ENCODE peak calls at places on chromosomes 13 and 19, in nine cellular contexts. Q is GM23338, T is H1, K is prostate gland, V is breast epithelium, W is stomach, I is spleen, E is upper lobe of left lung, N is transverse colon. M is an unnamed sample.

GRCh38 chr19:40262422-40262821 is 22.7 kb downstream of the AKT2 start:
- DNase-seq in Q (no peak), T (no peak), K (no peak), V (no peak), W (no peak), I (no peak), E (no peak), N (no peak), M (no peak)

GRCh38 chr19:49824662-49825061 is 6.6 kb downstream of the MED25 start:
- DNase-seq in Q (no peak), T (no peak), K (no peak), V (no peak), W (no peak), I (no peak), E (no peak), N (no peak), M (no peak)

GRCh38 chr19:43798546-43799409 is 3.5 kb downstream of the LYPD5 start:
- DNase-seq in Q (peak; percentile 92), T (no peak), K (peak; percentile 74), V (peak; percentile 71), W (peak; percentile 62), I (peak; percentile 84), E (peak; percentile 53), N (peak; percentile 69), M (no peak)

GRCh38 chr19:16627194-16627927 is 643 bp downstream of the MED26 start:
- DNase-seq in Q (no peak), T (no peak), K (no peak), V (no peak), W (no peak), I (no peak), E (peak; percentile 24), N (peak; percentile 24), M (peak; percentile 75)

GRCh38 chr13:43742911-43743310 is 43.9 kb downstream of the ENOX1 start:
- DNase-seq in Q (no peak), T (no peak), K (no peak), V (no peak), W (no peak), I (no peak), E (no peak), N (no peak), M (no peak)

GRCh38 chr13:111534646-111535461 is 214.4 kb downstream of the TEX29 start:
- DNase-seq in Q (peak; percentile 57), T (no peak), K (no peak), V (no peak), W (no peak), I (no peak), E (no peak), N (no peak), M (no peak)

GRCh38 chr19:23392706-23393105 is 2.6 kb downstream of the ZNF91 start:
- DNase-seq in Q (peak; percentile 46), T (no peak), K (no peak), V (no peak), W (no peak), I (no peak), E (no peak), N (no peak), M (no peak)

GRCh38 chr13:34655554-34655953 is 286.5 kb upstream of the NBEA start:
- DNase-seq in Q (no peak), T (no peak), K (no peak), V (no peak), W (no peak), I (no peak), E (no peak), N (no peak), M (no peak)

GRCh38 chr13:29508874-29509249 is 86.6 kb downstream of the SLC7A1 start:
- DNase-seq in Q (no peak), T (no peak), K (no peak), V (no peak), W (no peak), I (peak; percentile 59), E (no peak), N (no peak), M (no peak)

GRCh38 chr19:275958-276646 is 15.1 kb downstream of the PLPP2 start:
- DNase-seq in Q (no peak), T (no peak), K (no peak), V (no peak), W (no peak), I (no peak), E (no peak), N (no peak), M (no peak)

GRCh38 chr13:40236566-40237168 is 429.8 kb downstream of the FOXO1 start:
- DNase-seq in Q (no peak), T (no peak), K (peak; percentile 28), V (no peak), W (no peak), I (no peak), E (no peak), N (no peak), M (peak; percentile 87)

GRCh38 chr19:3556423-3556977 is 886 bp downstream of the MFSD12 start:
- DNase-seq in Q (no peak), T (no peak), K (no peak), V (no peak), W (no peak), I (peak; percentile 76), E (no peak), N (no peak), M (no peak)

GRCh38 chr19:2608602-2608922 is 93.9 kb downstream of the GNG7 start:
- DNase-seq in Q (no peak), T (no peak), K (no peak), V (no peak), W (no peak), I (no peak), E (no peak), N (no peak), M (no peak)

GRCh38 chr19:55091955-55092354 is 16.3 kb downstream of the EPS8L1 start:
- DNase-seq in Q (peak; percentile 92), T (no peak), K (no peak), V (no peak), W (no peak), I (no peak), E (no peak), N (no peak), M (no peak)

GRCh38 chr13:41554626-41555386 is 97.5 kb downstream of the RGCC start:
- DNase-seq in Q (no peak), T (no peak), K (no peak), V (no peak), W (no peak), I (peak; percentile 81), E (no peak), N (no peak), M (no peak)

GRCh38 chr19:5943623-5944022 is 29.6 kb downstream of the CAPS start:
- DNase-seq in Q (no peak), T (no peak), K (no peak), V (no peak), W (no peak), I (no peak), E (no peak), N (no peak), M (no peak)

GRCh38 chr13:76579701-76580100 is 306.5 kb downstream of the KCTD12 start:
- DNase-seq in Q (no peak), T (no peak), K (no peak), V (no peak), W (no peak), I (no peak), E (no peak), N (no peak), M (no peak)

GRCh38 chr19:6772028-6772865 is at the start of gene VAV1:
- DNase-seq in Q (peak; percentile 36), T (no peak), K (peak; percentile 27), V (no peak), W (peak; percentile 63), I (peak; percentile 97), E (peak; percentile 79), N (peak; percentile 84), M (no peak)

GRCh38 chr13:75715598-75716523 is 79.7 kb downstream of the LMO7 start:
- DNase-seq in Q (no peak), T (no peak), K (no peak), V (no peak), W (no peak), I (no peak), E (no peak), N (no peak), M (no peak)

GRCh38 chr19:46698395-46699321 is 18.3 kb downstream of the PRKD2 start:
- DNase-seq in Q (no peak), T (no peak), K (no peak), V (no peak), W (no peak), I (no peak), E (no peak), N (no peak), M (no peak)
- TF ChIP-seq POLR2AphosphoS5 in Q (no peak), T (no peak), K (no peak), V (no peak), W (no peak), I (no peak), E (no peak), N (no peak), M (no peak)

DNA sequence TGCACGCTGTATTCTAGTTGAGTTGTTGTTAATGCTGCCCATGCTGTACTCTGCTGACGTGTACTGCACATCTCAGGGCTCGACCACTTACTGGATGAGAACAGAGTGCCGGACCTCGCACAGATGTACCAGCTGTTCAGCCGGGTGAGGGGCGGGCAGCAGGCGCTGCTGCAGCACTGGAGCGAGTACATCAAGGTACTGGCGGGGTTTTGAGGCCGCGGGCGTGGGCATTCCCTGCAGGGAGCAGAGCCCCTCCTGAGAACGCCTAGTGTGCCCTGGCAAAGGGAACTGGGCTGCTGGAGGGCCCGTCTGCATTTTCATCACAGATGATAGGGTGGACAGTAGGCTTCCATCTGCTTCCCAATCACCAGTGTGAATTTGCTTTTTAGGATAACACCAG is 29.9 kb downstream of the CUL4A start:
- DNase-seq in Q (no peak), T (no peak), K (no peak), V (no peak), W (no peak), I (no peak), E (no peak), N (no peak), M (no peak)
- TF ChIP-seq POLR2AphosphoS5 in Q (no peak), T (no peak), K (no peak), V (no peak), W (no peak), I (no peak), E (no peak), N (no peak), M (no peak)

GRCh38 chr19:10452726-10453620 is 32.6 kb downstream of the PDE4A start:
- DNase-seq in Q (no peak), T (no peak), K (no peak), V (no peak), W (no peak), I (no peak), E (no peak), N (peak; percentile 27), M (no peak)
- TF ChIP-seq POLR2AphosphoS5 in Q (no peak), T (no peak), K (no peak), V (no peak), W (no peak), I (no peak), E (no peak), N (no peak), M (no peak)

DNA sequence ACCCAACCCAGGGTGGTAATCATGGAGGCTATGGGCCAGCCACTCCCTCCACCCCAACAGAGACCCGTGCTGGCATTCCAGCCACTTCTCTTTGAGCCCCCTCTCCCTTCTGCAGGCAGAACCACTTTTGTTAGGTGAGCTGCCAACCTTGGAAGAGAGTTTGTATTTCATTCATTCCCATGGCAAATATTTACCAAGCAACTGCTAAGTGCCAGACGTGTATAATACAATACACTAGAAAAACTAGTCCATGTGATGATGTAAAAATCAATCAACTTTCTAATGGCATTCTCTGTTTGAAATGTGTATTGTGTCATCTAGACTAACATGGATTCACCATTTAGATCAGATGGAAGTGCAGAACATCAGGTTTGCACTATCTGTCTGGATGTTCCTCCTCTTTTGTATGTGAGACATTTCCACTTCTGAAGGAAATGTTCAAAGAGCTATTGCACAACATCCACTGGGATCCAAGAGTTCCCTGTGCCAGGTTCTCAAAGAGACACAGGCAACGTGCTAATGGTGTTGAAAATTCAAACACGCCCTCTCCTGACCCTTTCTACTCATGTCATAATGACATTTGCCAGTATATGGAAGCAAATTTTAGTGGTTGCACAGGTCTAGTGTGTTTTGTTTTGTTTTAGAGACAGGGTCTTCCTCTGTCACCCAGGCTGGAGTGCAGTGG is 5.4 kb downstream of the MLNR start:
- DNase-seq in Q (no peak), T (no peak), K (peak; percentile 50), V (no peak), W (peak; percentile 53), I (no peak), E (no peak), N (no peak), M (no peak)
- TF ChIP-seq POLR2AphosphoS5 in Q (no peak), T (no peak), K (peak; percentile 36), V (peak; percentile 17), W (peak; percentile 25), I (no peak), E (no peak), N (no peak), M (peak; percentile 52)

M was measured in sigmoid colon.